ENCODE peak calls at places on chromosomes 13 and 19, in five cellular contexts. R is mammary epithelial cell, N is cardiac muscle cell, B is fibroblast of lung, L is bronchial epithelial cell. H is an unnamed sample.

GRCh38 chr13:79973533-79973963 is 367.4 kb downstream of the SPRY2 start:
- DNase-seq in R (no peak), N (no peak), B (no peak), L (no peak), H (peak; percentile 24)

GRCh38 chr19:2922987-2923386 is 21.8 kb downstream of the ZNF77 start:
- DNase-seq in R (peak; percentile 88), N (no peak), B (peak; percentile 11), L (peak; percentile 63), H (no peak)

GRCh38 chr19:19151418-19151817 is 13.1 kb upstream of the TMEM161A start:
- DNase-seq in R (no peak), N (no peak), B (no peak), L (no peak), H (no peak)

GRCh38 chr13:48222358-48223015 is 10.5 kb upstream of the ITM2B start:
- DNase-seq in R (peak; percentile 35), N (no peak), B (no peak), L (peak; percentile 72), H (peak; percentile 76)

GRCh38 chr13:109687559-109688448 is 98.6 kb downstream of the IRS2 start:
- DNase-seq in R (no peak), N (no peak), B (no peak), L (no peak), H (no peak)

GRCh38 chr19:48445256-48445605 is 552 bp upstream of the GRWD1 start:
- DNase-seq in R (peak; percentile 88), N (peak; percentile 75), B (peak; percentile 93), L (peak; percentile 91), H (peak; percentile 96)

GRCh38 chr13:32881074-32881791 is 135.0 kb upstream of the KL start:
- DNase-seq in R (peak; percentile 35), N (no peak), B (peak; percentile 98), L (peak; percentile 51), H (peak; percentile 88)

GRCh38 chr13:37414667-37415066 is 183.9 kb downstream of the POSTN start:
- DNase-seq in R (peak; percentile 23), N (no peak), B (no peak), L (no peak), H (no peak)

GRCh38 chr19:34675250-34675649 is 1.7 kb downstream of the SCGB2B2 start:
- DNase-seq in R (no peak), N (no peak), B (no peak), L (no peak), H (no peak)

GRCh38 chr13:51317262-51317661 is 22.2 kb upstream of the SERPINE3 start:
- DNase-seq in R (peak; percentile 20), N (no peak), B (peak; percentile 72), L (no peak), H (peak; percentile 92)

GRCh38 chr13:45564108-45564507 is 51.4 kb downstream of the ERICH6B start:
- DNase-seq in R (peak; percentile 71), N (peak; percentile 39), B (peak; percentile 67), L (peak; percentile 76), H (peak; percentile 77)

GRCh38 chr13:113086991-113087922 is 18.3 kb upstream of the F7 start:
- DNase-seq in R (no peak), N (no peak), B (no peak), L (no peak), H (no peak)

GRCh38 chr13:51846756-51847155 is 1.8 kb upstream of the TMEM272 start:
- DNase-seq in R (peak; percentile 24), N (no peak), B (no peak), L (peak; percentile 70), H (no peak)

GRCh38 chr13:66492479-66492878 is 737.7 kb downstream of the PCDH9 start:
- DNase-seq in R (no peak), N (peak; percentile 38), B (peak; percentile 6), L (peak; percentile 24), H (no peak)
- TF ChIP-seq CTCF in R (peak; percentile 28), N (no peak), B (no peak), L (peak; percentile 35), H (no peak)

DNA sequence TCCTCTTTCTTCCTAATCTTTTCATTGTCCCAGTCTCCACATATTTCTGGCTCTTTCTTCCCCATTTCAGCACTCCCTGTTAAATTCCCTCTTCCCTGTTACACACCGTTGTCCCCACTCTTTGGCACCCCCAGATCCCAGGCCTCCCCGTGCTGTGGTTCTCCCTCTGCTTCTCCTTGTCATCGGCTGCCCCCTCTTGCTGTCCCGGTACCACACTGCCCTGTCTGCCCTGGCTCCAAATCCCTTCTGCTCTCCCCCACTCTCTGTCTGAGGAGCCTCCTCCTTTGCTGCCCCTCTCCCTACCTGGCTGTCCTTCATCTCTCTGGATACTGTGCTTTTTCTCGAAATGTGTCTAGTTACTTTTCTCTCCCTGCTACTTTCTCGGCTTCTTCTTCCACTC is 978 bp downstream of the ZNF415 start:
- DNase-seq in R (no peak), N (no peak), B (no peak), L (no peak), H (no peak)
- H3K4me3 ChIP-seq in R (no peak overlapping the region), N (peak overlapping the region; percentile 80), B (peak overlapping the region; percentile 63), L (no peak overlapping the region), H (peak overlapping the region; percentile 54)

GRCh38 chr19:35757231-35757748 is 461 bp upstream of the HSPB6 start:
- DNase-seq in R (no peak), N (peak; percentile 73), B (peak; percentile 96), L (no peak), H (peak; percentile 98)
- TF ChIP-seq CTCF in R (no peak), N (peak; percentile 9), B (no peak), L (no peak), H (no peak)

GRCh38 chr13:93472897-93473296 is 246.3 kb downstream of the GPC6 start:
- DNase-seq in R (no peak), N (no peak), B (no peak), L (no peak), H (no peak)

GRCh38 chr13:93480553-93481106 is 254.0 kb downstream of the GPC6 start:
- DNase-seq in R (no peak), N (no peak), B (no peak), L (peak; percentile 2), H (no peak)

GRCh38 chr13:93473441-93474270 is 247.0 kb downstream of the GPC6 start:
- DNase-seq in R (no peak), N (no peak), B (peak; percentile 32), L (no peak), H (no peak)

GRCh38 chr13:93476175-93476574 is 249.6 kb downstream of the GPC6 start:
- DNase-seq in R (peak; percentile 42), N (no peak), B (peak; percentile 96), L (peak; percentile 62), H (peak; percentile 51)

DNA sequence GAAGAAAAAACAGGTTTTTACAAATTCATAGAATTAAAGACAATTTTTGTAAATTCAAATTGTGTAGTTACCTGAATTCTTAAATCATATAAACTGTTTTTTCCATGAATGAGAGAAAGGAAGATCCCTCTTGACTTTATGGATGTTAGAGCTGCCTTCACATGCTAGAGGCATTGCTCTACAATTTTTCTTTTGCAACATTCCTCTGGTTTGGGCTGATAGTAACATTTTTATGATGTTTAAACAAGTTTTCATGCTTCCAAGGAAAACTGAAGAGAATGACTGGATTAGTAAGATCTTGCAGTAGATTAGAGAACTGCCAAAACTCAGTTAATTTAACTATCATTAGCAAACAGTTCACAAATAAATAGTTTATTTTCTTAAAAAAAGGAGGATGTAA is 250.6 kb downstream of the GPC6 start:
- DNase-seq in R (no peak), N (no peak), B (peak; percentile 45), L (no peak), H (no peak)
- H3K4me3 ChIP-seq in R (no peak overlapping the region), N (no peak overlapping the region), B (no peak overlapping the region), L (no peak overlapping the region), H (no peak overlapping the region)

DNA sequence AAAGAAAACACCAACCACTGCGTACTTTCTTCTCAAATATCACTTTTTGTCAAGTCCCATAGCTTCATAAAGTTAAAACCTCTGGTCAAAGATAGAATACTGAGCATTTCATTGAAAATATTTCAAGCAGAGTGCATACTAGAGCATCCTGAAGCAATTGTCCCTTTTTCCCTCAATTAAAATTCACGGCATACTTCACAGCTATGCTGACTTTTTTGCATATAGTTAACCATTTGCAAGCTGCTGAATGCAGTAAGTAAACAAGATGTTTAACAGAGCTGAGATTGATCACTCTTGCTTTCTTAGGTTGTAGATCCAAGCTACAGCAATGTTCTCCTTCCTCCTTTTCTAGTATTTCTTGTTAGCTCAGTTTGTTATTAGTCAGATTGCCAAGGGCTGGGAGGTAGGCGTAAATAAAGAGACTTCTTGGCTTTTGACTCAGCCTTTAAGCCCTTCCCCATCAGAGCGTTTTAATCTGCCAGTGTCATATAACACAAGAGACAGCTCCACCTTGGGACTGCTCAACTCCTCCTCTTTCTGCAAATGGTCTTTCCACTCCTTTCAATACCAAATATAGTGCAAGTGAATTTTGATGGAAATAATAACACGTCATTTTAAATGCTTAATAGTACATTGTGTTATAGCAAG is at the start of gene SLITRK6:
- DNase-seq in R (peak; percentile 94), N (peak; percentile 44), B (peak; percentile 84), L (peak; percentile 98), H (peak; percentile 48)
- TF ChIP-seq CTCF in R (peak; percentile 53), N (no peak), B (peak; percentile 28), L (peak; percentile 41), H (no peak)